ENCODE peak calls at places on chromosomes 16 and 17, in seven cellular contexts. X, O, H, Z, R, L and B are unnamed samples.

GRCh38 chr17:29140631-29141483 is 39.3 kb downstream of the MYO18A start:
- DNase-seq in X (peak; percentile 42), O (no peak), H (no peak), Z (no peak), R (no peak), L (no peak), B (no peak)

GRCh38 chr17:50931003-50931878 is 65.1 kb upstream of the TOB1 start:
- DNase-seq in X (peak; percentile 94), O (peak; percentile 92), H (peak; percentile 90), Z (peak; percentile 77), R (peak; percentile 88), L (peak; percentile 87), B (peak; percentile 79)

GRCh38 chr17:42111901-42112551 is 488 bp downstream of the DHX58 start:
- DNase-seq in X (peak; percentile 40), O (peak; percentile 33), H (no peak), Z (no peak), R (peak; percentile 25), L (no peak), B (peak; percentile 53)

GRCh38 chr17:43351686-43352085 is 47.1 kb upstream of the ARL4D start:
- DNase-seq in X (no peak), O (no peak), H (no peak), Z (no peak), R (no peak), L (no peak), B (no peak)

GRCh38 chr17:39170558-39170957 is 4.6 kb upstream of the ARL5C start:
- DNase-seq in X (no peak), O (no peak), H (no peak), Z (no peak), R (no peak), L (no peak), B (no peak)

GRCh38 chr16:67305216-67306071 is 21.1 kb downstream of the KCTD19 start:
- DNase-seq in X (no peak), O (no peak), H (no peak), Z (no peak), R (no peak), L (no peak), B (peak; percentile 46)

GRCh38 chr17:48123111-48123510 is 15.5 kb downstream of the SNX11 start:
- DNase-seq in X (no peak), O (no peak), H (no peak), Z (no peak), R (no peak), L (no peak), B (no peak)

GRCh38 chr17:40517981-40518380 is 16.6 kb upstream of the TNS4 start:
- DNase-seq in X (no peak), O (no peak), H (no peak), Z (no peak), R (no peak), L (no peak), B (no peak)

GRCh38 chr17:43721537-43722268 is 36.9 kb downstream of the SOST start:
- DNase-seq in X (peak; percentile 29), O (peak; percentile 40), H (no peak), Z (no peak), R (peak; percentile 46), L (no peak), B (peak; percentile 30)

GRCh38 chr17:41329279-41329925 is 13.9 kb upstream of the KRTAP17-1 start:
- DNase-seq in X (peak; percentile 48), O (peak; percentile 78), H (no peak), Z (peak; percentile 78), R (peak; percentile 47), L (peak; percentile 35), B (peak; percentile 55)

GRCh38 chr17:67558740-67559380 is 158.9 kb upstream of the NOL11 start:
- DNase-seq in X (peak; percentile 43), O (peak; percentile 13), H (no peak), Z (no peak), R (peak; percentile 42), L (no peak), B (peak; percentile 79)

GRCh38 chr17:33753452-33753851 is 460.4 kb upstream of the ASIC2 start:
- DNase-seq in X (no peak), O (no peak), H (no peak), Z (no peak), R (no peak), L (no peak), B (no peak)

GRCh38 chr17:36586138-36586537 is 5.5 kb upstream of the DHRS11 start:
- DNase-seq in X (no peak), O (no peak), H (no peak), Z (no peak), R (no peak), L (no peak), B (no peak)

GRCh38 chr17:58277107-58277506 is 3.6 kb downstream of the MPO start:
- DNase-seq in X (peak; percentile 40), O (no peak), H (peak; percentile 21), Z (no peak), R (peak; percentile 14), L (no peak), B (peak; percentile 18)

GRCh38 chr17:83152745-83153611 is 73.6 kb downstream of the METRNL start:
- DNase-seq in X (no peak), O (no peak), H (peak; percentile 75), Z (no peak), R (no peak), L (peak; percentile 63), B (no peak)

GRCh38 chr17:73062726-73063125 is 29.8 kb downstream of the SLC39A11 start:
- DNase-seq in X (no peak), O (no peak), H (no peak), Z (no peak), R (no peak), L (no peak), B (no peak)

GRCh38 chr17:80430446-80431245 is 15.7 kb downstream of the ENDOV start:
- DNase-seq in X (no peak), O (no peak), H (no peak), Z (no peak), R (no peak), L (no peak), B (no peak)

GRCh38 chr16:79998143-79998542 is 397.6 kb upstream of the MAF start:
- DNase-seq in X (no peak), O (no peak), H (no peak), Z (no peak), R (no peak), L (no peak), B (no peak)

GRCh38 chr17:44914698-44915271 is 515 bp downstream of the GFAP start:
- DNase-seq in X (no peak), O (no peak), H (no peak), Z (no peak), R (no peak), L (no peak), B (no peak)

GRCh38 chr16:20023190-20023589 is 50.5 kb downstream of the GPR139 start:
- DNase-seq in X (peak; percentile 16), O (peak; percentile 15), H (no peak), Z (no peak), R (peak; percentile 30), L (no peak), B (peak; percentile 1)

GRCh38 chr16:30472328-30472942 is at the start of gene ITGAL:
- DNase-seq in X (no peak), O (no peak), H (peak; percentile 60), Z (no peak), R (no peak), L (peak; percentile 35), B (no peak)

GRCh38 chr17:59165933-59166342 is 10.4 kb downstream of the PRR11 start:
- DNase-seq in X (peak; percentile 49), O (peak; percentile 47), H (no peak), Z (peak; percentile 57), R (peak; percentile 55), L (no peak), B (peak; percentile 42)

GRCh38 chr17:17058304-17058703 is 16.0 kb downstream of the MPRIP start:
- DNase-seq in X (no peak), O (no peak), H (no peak), Z (no peak), R (no peak), L (no peak), B (no peak)

GRCh38 chr17:76968707-76969597 is 100.7 kb downstream of the MGAT5B start:
- DNase-seq in X (peak; percentile 15), O (peak; percentile 7), H (no peak), Z (peak; percentile 92), R (no peak), L (no peak), B (no peak)
- H3K4me3 ChIP-seq in X (peak overlapping the region; percentile 57), O (no peak overlapping the region), H (peak overlapping the region; percentile 9), Z (peak overlapping the region; percentile 62), R (no peak overlapping the region), L (peak overlapping the region; percentile 51), B (no peak overlapping the region)

GRCh38 chr17:1124896-1125774 is 54.6 kb downstream of the ABR start:
- DNase-seq in X (no peak), O (no peak), H (no peak), Z (no peak), R (no peak), L (no peak), B (peak; percentile 29)

GRCh38 chr17:1124238-1124699 is 55.5 kb downstream of the ABR start:
- DNase-seq in X (no peak), O (no peak), H (no peak), Z (no peak), R (no peak), L (no peak), B (no peak)

GRCh38 chr17:1123397-1124237 is 56.2 kb downstream of the ABR start:
- DNase-seq in X (no peak), O (no peak), H (no peak), Z (no peak), R (no peak), L (no peak), B (no peak)

GRCh38 chr17:1120596-1121441 is 59.0 kb downstream of the ABR start:
- DNase-seq in X (no peak), O (no peak), H (no peak), Z (no peak), R (no peak), L (no peak), B (no peak)

GRCh38 chr17:1122681-1123396 is 56.9 kb downstream of the ABR start:
- DNase-seq in X (peak; percentile 73), O (peak; percentile 84), H (peak; percentile 88), Z (peak; percentile 98), R (peak; percentile 76), L (peak; percentile 90), B (peak; percentile 61)
- H3K4me3 ChIP-seq in X (no peak overlapping the region), O (no peak overlapping the region), H (no peak overlapping the region), Z (no peak overlapping the region), R (no peak overlapping the region), L (no peak overlapping the region), B (no peak overlapping the region)

DNA sequence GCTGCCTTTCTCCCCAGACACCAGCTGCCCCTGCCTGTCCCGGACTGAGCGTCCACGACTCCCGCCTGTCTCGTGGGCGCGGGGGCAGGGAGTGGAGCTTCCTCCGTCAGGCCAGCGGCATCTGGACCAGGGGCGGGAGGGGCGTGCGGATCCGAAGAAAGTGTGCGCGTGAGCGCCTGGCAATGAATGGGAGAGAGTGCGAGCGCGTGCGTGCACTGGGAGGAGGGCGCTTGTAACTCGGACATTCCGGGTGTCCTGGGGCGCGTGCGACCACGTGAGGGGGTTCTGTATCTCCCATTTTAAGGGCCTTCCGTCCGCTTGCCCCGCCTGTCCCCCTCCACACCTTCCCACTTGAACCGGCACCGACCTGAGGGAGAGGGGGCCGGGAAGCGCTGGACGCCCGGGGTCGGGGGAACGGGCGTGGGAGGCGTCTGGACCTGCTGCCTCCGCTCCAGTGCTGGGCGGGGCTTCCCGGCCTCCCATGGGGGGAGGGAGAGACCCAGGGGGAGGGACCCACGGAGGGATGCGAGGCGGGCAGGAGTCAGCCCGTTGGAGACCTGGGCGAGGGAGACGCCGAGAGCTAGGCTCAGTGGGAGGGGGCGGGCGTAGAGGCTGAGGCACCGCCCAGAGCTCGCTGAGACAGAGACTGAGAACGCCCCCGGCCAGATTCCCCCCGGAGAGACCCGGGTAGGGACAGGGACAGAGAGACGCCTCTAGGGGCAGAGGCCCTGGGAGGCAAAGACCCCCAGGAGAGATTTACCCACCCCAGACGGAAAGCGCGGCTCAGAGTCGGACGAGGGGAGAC is at the start of gene KREMEN2:
- DNase-seq in X (no peak), O (peak; percentile 54), H (no peak), Z (peak; percentile 87), R (no peak), L (no peak), B (no peak)
- H3K4me3 ChIP-seq in X (peak within 1 kb of the TSS; percentile 30), O (peak within 1 kb of the TSS; percentile 50), H (no peak within 1 kb of the TSS), Z (peak within 1 kb of the TSS; percentile 80), R (no peak within 1 kb of the TSS), L (peak within 1 kb of the TSS; percentile 41), B (no peak within 1 kb of the TSS)

GRCh38 chr17:75288359-75288758 is 874 bp downstream of the SLC25A19 start:
- DNase-seq in X (no peak), O (no peak), H (no peak), Z (no peak), R (no peak), L (no peak), B (no peak)
- H3K4me3 ChIP-seq in X (peak overlapping the region; percentile 59), O (peak overlapping the region; percentile 95), H (peak overlapping the region; percentile 48), Z (peak overlapping the region; percentile 78), R (peak overlapping the region; percentile 73), L (peak overlapping the region; percentile 98), B (peak overlapping the region; percentile 89)